ENCODE peak calls at places on chromosomes 4 and X, in nine cellular contexts. S is DMS53; O is heart left ventricle; K is amniotic epithelial cell; P is brain microvascular endothelial cell; F is stimulated activated CD8-positive, alpha-beta memory T cell treated with anti-CD3 and anti-CD28 coated beads, Interleukin-4, amount 100 ng/mL, for 1 hour; U is cardiac muscle cell; W is AG10803; Q is H4. N is an unnamed sample.

GRCh38 chr4:11748169-11748872 is 319.6 kb upstream of the HS3ST1 start:
- DNase-seq in S (no peak), O (no peak), K (peak), P (peak), F (no peak), U (no peak), W (no peak), Q (peak), N (peak)

GRCh38 chr4:5968246-5968645 is 50.0 kb downstream of the C4orf50 start:
- DNase-seq in S (no peak), O (no peak), K (no peak), P (no peak), F (no peak), U (no peak), W (no peak), Q (no peak), N (no peak)

GRCh38 chrX:50211510-50211909 is 6.9 kb downstream of the CCNB3 start:
- DNase-seq in S (peak), O (no peak), K (peak), P (peak), F (no peak), U (no peak), W (peak), Q (peak), N (peak)

GRCh38 chr4:115418997-115419396 is 305.6 kb upstream of the NDST4 start:
- DNase-seq in S (no peak), O (no peak), K (no peak), P (no peak), F (no peak), U (no peak), W (no peak), Q (no peak), N (no peak)

GRCh38 chr4:98583265-98583664 is 75.1 kb downstream of the TSPAN5 start:
- DNase-seq in S (no peak), O (no peak), K (no peak), P (no peak), F (no peak), U (no peak), W (no peak), Q (no peak), N (no peak)

GRCh38 chrX:138711399-138712347 is at the start of gene FGF13:
- DNase-seq in S (peak), O (peak), K (no peak), P (no peak), F (no peak), U (peak), W (no peak), Q (peak), N (peak)

GRCh38 chrX:9464435-9465371 is at the start of gene TBL1X:
- DNase-seq in S (peak), O (peak), K (no peak), P (no peak), F (peak), U (peak), W (peak), Q (no peak), N (no peak)

GRCh38 chr4:26173619-26174018 is 147.2 kb upstream of the RBPJ start:
- DNase-seq in S (no peak), O (no peak), K (peak), P (no peak), F (no peak), U (peak), W (no peak), Q (peak), N (no peak)